ENCODE peak calls at places on chromosomes 12 and 14, in eight cellular contexts. N is pancreas; O is transverse colon; K is neural progenitor cell; M is posterior vena cava; Z is activated T-cell treated with anti-CD3 and anti-CD28 coated beads for 1 hour; A is HuH-7; I is naive thymus-derived CD8-positive, alpha-beta T cell. C is an unnamed sample.
A peak's percentile ranks its signal among the peaks of the same experiment; 100 is the strongest.

GRCh38 chr12:132325733-132326130 is 3.7 kb downstream of the GALNT9 start:
- DNase-seq in N (no peak), O (no peak), K (no peak), M (no peak), Z (no peak), A (no peak), I (no peak), C (no peak)

GRCh38 chr14:68541128-68541896 is 251.6 kb downstream of the ZFP36L1 start:
- DNase-seq in N (no peak), O (no peak), K (no peak), M (no peak), Z (no peak), A (no peak), I (no peak), C (no peak)

GRCh38 chr12:93098077-93098476 is 169.0 kb upstream of the EEA1 start:
- DNase-seq in N (peak; percentile 37), O (peak; percentile 78), K (peak; percentile 70), M (peak; percentile 82), Z (peak; percentile 67), A (no peak), I (peak; percentile 65), C (peak; percentile 37)

GRCh38 chr12:57342207-57342691 is 88.6 kb downstream of the R3HDM2 start:
- DNase-seq in N (no peak), O (no peak), K (peak; percentile 41), M (no peak), Z (no peak), A (no peak), I (no peak), C (peak; percentile 30)

GRCh38 chr12:119153477-119154434 is 25.0 kb upstream of the HSPB8 start:
- DNase-seq in N (peak; percentile 77), O (peak; percentile 25), K (peak; percentile 98), M (peak; percentile 89), Z (no peak), A (no peak), I (no peak), C (peak; percentile 83)

GRCh38 chr14:23034498-23035302 is at the start of gene PSMB5:
- DNase-seq in N (peak; percentile 92), O (peak; percentile 91), K (peak; percentile 95), M (peak; percentile 96), Z (peak; percentile 73), A (peak; percentile 96), I (peak; percentile 83), C (peak; percentile 85)

GRCh38 chr14:78157855-78158436 is 12.2 kb upstream of the NRXN3 start:
- DNase-seq in N (no peak), O (no peak), K (peak; percentile 71), M (no peak), Z (no peak), A (no peak), I (no peak), C (peak; percentile 15)

GRCh38 chr12:96201272-96202227 is 7.4 kb downstream of the ELK3 start:
- DNase-seq in N (no peak), O (no peak), K (no peak), M (no peak), Z (no peak), A (no peak), I (no peak), C (no peak)

GRCh38 chr12:7832059-7832696 is 40.5 kb downstream of the SLC2A14 start:
- DNase-seq in N (peak; percentile 17), O (no peak), K (peak; percentile 58), M (peak; percentile 11), Z (no peak), A (peak; percentile 80), I (no peak), C (peak; percentile 37)

GRCh38 chr14:98826618-98827017 is 445.4 kb downstream of the BCL11B start:
- DNase-seq in N (no peak), O (no peak), K (no peak), M (no peak), Z (no peak), A (no peak), I (no peak), C (no peak)

GRCh38 chr12:34198924-34199323 is 176.6 kb downstream of the ALG10 start:
- DNase-seq in N (no peak), O (no peak), K (no peak), M (no peak), Z (no peak), A (no peak), I (no peak), C (no peak)

GRCh38 chr14:101721111-101721510 is 40.4 kb upstream of the PPP2R5C start:
- DNase-seq in N (no peak), O (no peak), K (no peak), M (no peak), Z (no peak), A (no peak), I (no peak), C (no peak)